ENCODE peak calls at places on chromosomes 7 and 10, in five cellular contexts. M, R, N, U and T are unnamed samples.

GRCh38 chr7:29564455-29565185 is 985 bp downstream of the PRR15 start:
- DNase-seq in M (peak; percentile 61), R (peak; percentile 51), N (peak; percentile 67), U (peak; percentile 49), T (peak; percentile 82)

GRCh38 chr7:130899638-130900401 is 165.8 kb upstream of the KLF14 start:
- DNase-seq in M (no peak), R (peak; percentile 74), N (no peak), U (peak; percentile 61), T (no peak)

GRCh38 chr10:98485959-98486358 is 39.2 kb upstream of the HPS1 start:
- DNase-seq in M (peak; percentile 51), R (no peak), N (no peak), U (no peak), T (no peak)

GRCh38 chr7:38274493-38274892 is 1.1 kb upstream of the TARP start:
- DNase-seq in M (no peak), R (no peak), N (no peak), U (no peak), T (no peak)

GRCh38 chr7:41336455-41336952 is 366.4 kb downstream of the INHBA start:
- DNase-seq in M (no peak), R (no peak), N (no peak), U (no peak), T (no peak)

GRCh38 chr10:35706959-35707358 is 64.9 kb upstream of the FZD8 start:
- DNase-seq in M (no peak), R (no peak), N (no peak), U (no peak), T (no peak)

GRCh38 chr10:14608381-14609001 is 166.2 kb downstream of the FAM107B start:
- DNase-seq in M (no peak), R (peak; percentile 26), N (no peak), U (peak; percentile 46), T (no peak)

GRCh38 chr7:133827707-133828580 is 299.2 kb upstream of the LRGUK start:
- DNase-seq in M (no peak), R (no peak), N (no peak), U (no peak), T (peak; percentile 68)

GRCh38 chr7:9488555-9488954 is 1055.1 kb downstream of the NXPH1 start:
- DNase-seq in M (peak; percentile 69), R (no peak), N (no peak), U (no peak), T (peak; percentile 37)

DNA sequence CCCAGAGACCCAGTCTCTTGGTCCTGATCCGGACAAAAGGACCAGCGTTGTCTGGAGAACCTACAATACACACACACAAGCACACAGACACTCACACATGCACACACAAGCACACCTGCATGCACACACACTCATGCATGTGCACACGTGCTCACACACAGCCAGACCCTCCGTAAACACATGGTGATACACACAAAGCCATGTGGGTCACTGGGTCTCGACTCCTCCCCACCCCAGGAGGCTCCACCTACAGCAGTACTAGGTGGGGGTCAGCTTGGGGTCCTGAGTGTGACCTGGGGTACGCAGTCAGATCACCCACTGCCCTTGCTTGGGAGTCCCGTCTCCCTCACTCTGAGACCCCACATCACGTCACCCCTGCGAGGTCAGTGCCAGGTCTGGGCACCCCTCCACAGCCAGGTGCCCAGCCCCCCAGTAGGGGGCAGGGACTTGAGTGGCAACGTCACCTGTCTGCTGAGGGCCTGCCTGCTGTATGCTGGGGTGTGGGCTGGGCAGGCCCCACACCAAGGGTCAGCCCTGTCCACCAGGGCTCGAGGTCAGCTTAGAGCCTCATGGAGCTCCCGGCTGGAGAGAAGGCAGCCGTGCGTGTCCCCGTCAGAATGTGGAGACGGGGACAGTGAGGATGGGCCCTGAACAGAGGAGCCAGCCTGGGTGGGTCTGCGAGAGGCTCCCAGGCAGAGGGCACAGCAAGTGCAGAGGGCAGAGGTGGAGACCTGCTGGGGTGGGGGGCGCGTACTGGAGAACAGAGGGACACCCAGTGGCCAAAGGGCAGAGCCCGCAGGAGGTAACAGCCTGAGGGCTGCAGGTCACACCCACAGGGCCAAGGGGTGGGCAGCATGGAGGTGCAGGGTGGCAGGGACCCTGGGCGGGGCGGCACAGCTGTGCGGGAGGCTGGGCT is 34.5 kb downstream of the ELFN1 start:
- DNase-seq in M (no peak), R (no peak), N (no peak), U (no peak), T (no peak)
- TF ChIP-seq CTCF in M (no peak), R (no peak), N (no peak), U (no peak), T (no peak)

GRCh38 chr10:109647627-109648026 is 275.7 kb downstream of the XPNPEP1 start:
- DNase-seq in M (no peak), R (no peak), N (no peak), U (no peak), T (no peak)
- TF ChIP-seq CTCF in M (no peak), R (no peak), N (no peak), U (no peak), T (no peak)

GRCh38 chr7:150753826-150754603 is 16.8 kb downstream of the GIMAP5 start:
- DNase-seq in M (peak; percentile 2), R (no peak), N (no peak), U (no peak), T (no peak)
- TF ChIP-seq CTCF in M (no peak), R (no peak), N (peak; percentile 17), U (peak; percentile 26), T (no peak)

GRCh38 chr7:150877545-150877944 is 25.2 kb downstream of the AOC1 start:
- DNase-seq in M (no peak), R (no peak), N (no peak), U (no peak), T (no peak)

GRCh38 chr7:150874401-150875198 is 22.3 kb downstream of the AOC1 start:
- DNase-seq in M (no peak), R (no peak), N (no peak), U (no peak), T (no peak)

GRCh38 chr7:150879345-150879744 is 27.0 kb downstream of the AOC1 start:
- DNase-seq in M (no peak), R (no peak), N (no peak), U (no peak), T (peak; percentile 8)

GRCh38 chr7:150876817-150877526 is 24.7 kb downstream of the AOC1 start:
- DNase-seq in M (peak; percentile 73), R (peak; percentile 49), N (no peak), U (peak; percentile 49), T (peak; percentile 33)

DNA sequence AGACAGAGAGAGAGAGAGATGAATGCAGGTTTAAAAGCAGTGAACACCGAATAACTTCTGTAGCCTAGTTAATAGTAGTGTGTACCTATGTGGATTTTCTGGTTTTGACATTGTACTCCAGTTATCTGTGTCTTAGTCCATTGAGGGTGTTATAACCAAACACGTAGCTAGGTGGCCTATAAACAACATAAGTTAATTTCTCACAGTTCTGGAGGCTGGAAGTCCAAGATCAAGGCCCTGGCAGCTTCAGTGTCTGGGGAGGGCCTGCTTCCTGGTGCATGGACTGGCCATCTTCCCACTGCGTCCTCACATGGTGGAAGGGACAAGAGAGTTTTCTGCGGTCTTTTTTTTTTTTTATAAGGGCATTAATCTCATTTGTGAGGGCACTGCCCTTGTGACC is 23.5 kb downstream of the AOC1 start:
- DNase-seq in M (no peak), R (no peak), N (no peak), U (no peak), T (no peak)
- TF ChIP-seq CTCF in M (peak; percentile 42), R (no peak), N (no peak), U (peak; percentile 13), T (peak; percentile 32)

DNA sequence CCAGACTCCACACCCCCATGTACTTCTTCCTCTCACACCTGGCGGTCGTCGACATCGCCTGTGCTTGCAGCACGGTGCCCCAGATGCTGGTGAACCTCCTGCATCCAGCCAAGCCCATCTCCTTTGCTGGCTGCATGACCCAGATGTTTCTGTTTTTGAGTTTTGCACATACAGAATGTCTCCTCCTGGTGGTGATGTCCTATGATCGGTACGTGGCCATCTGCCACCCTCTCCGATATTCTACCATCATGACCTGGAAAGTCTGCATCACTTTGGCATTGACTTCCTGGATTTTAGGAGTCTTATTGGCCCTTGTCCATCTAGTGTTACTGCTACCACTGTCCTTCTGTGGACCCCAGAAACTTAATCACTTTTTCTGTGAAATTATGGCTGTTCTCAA is 4.8 kb downstream of the OR2A25 start:
- DNase-seq in M (no peak), R (no peak), N (no peak), U (no peak), T (no peak)
- TF ChIP-seq CTCF in M (no peak), R (no peak), N (no peak), U (no peak), T (no peak)

GRCh38 chr7:85289279-85289678 is 102.4 kb upstream of the SEMA3D start:
- DNase-seq in M (no peak), R (no peak), N (no peak), U (no peak), T (no peak)
- TF ChIP-seq CTCF in M (no peak), R (no peak), N (no peak), U (no peak), T (no peak)

GRCh38 chr7:78095549-78095948 is 297.0 kb downstream of the PHTF2 start:
- DNase-seq in M (peak; percentile 77), R (no peak), N (no peak), U (no peak), T (no peak)
- TF ChIP-seq CTCF in M (peak; percentile 69), R (no peak), N (no peak), U (no peak), T (peak; percentile 26)